ENCODE peak calls at places on chromosome X, in four cellular contexts. H is IMR-90, R is H1, C is mesendoderm. G is an unnamed sample.

GRCh38 chrX:7139202-7140081 is 8.1 kb upstream of the STS start:
- DNase-seq in H (peak; percentile 92), R (no peak), C (no peak), G (no peak)

GRCh38 chrX:136192839-136193414 is 45.6 kb downstream of the FHL1 start:
- DNase-seq in H (peak; percentile 68), R (no peak), C (no peak), G (no peak)

GRCh38 chrX:16946361-16946964 is at the start of gene REPS2:
- DNase-seq in H (peak; percentile 18), R (peak; percentile 49), C (peak; percentile 82), G (peak; percentile 96)

GRCh38 chrX:34877451-34877850 is 65.1 kb upstream of the FAM47B start:
- DNase-seq in H (peak; percentile 59), R (no peak), C (no peak), G (no peak)

GRCh38 chrX:155949098-155949497 is 48.4 kb upstream of the IL9R start:
- DNase-seq in H (no peak), R (no peak), C (no peak), G (no peak)

GRCh38 chrX:71291381-71291780 is 7.9 kb downstream of the NONO start:
- DNase-seq in H (peak; percentile 35), R (no peak), C (no peak), G (no peak)

GRCh38 chrX:106201502-106202178 is 33.5 kb downstream of the PWWP3B start:
- DNase-seq in H (no peak), R (peak; percentile 3), C (peak; percentile 73), G (peak; percentile 69)

GRCh38 chrX:135185795-135186443 is 14.7 kb upstream of the CT55 start:
- DNase-seq in H (peak; percentile 46), R (peak; percentile 25), C (peak; percentile 77), G (peak; percentile 59)

GRCh38 chrX:13669246-13669689 is 16.3 kb downstream of the TCEANC start:
- DNase-seq in H (peak; percentile 99), R (no peak), C (no peak), G (no peak)

GRCh38 chrX:112826020-112826419 is 14.6 kb downstream of the AMOT start:
- DNase-seq in H (peak; percentile 49), R (no peak), C (no peak), G (no peak)

GRCh38 chrX:151458824-151459223 is 61.8 kb downstream of the VMA21 start:
- DNase-seq in H (peak; percentile 0), R (no peak), C (peak; percentile 86), G (no peak)

GRCh38 chrX:72270316-72270866 is 6.7 kb downstream of the RPS4X start:
- DNase-seq in H (no peak), R (no peak), C (no peak), G (no peak)

GRCh38 chrX:2401201-2401589 is 99.6 kb downstream of the DHRSX start:
- DNase-seq in H (no peak), R (no peak), C (no peak), G (no peak)

GRCh38 chrX:149513713-149514427 is 8.8 kb upstream of the IDS start:
- DNase-seq in H (peak; percentile 21), R (no peak), C (no peak), G (no peak)

GRCh38 chrX:47502591-47503222 is 19.7 kb upstream of the ZNF41 start:
- DNase-seq in H (peak; percentile 61), R (no peak), C (no peak), G (no peak)

GRCh38 chrX:98357146-98357545 is 1473.4 kb downstream of the RPA4 start:
- DNase-seq in H (no peak), R (no peak), C (no peak), G (no peak)

DNA sequence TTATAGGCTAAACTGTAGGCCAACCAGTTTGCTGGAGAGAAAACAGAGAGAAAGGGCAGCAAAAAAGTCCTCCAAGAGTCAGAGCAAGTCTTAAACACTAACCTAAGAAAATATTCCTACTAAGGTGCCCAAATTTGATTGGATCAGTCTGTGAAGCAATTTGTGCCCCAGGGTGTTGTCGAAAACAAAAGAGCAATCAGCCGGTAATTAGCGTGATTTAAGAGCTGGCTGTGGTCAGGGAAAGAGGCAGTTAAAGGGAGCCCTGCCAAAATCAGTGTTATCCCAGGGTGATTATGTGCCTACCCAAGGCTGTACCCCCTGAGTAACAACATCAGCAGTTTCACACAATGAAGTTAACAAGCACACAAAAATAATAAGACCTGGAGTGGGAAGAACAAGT is 6.4 kb upstream of the BRWD3 start:
- DNase-seq in H (no peak), R (no peak), C (peak; percentile 59), G (no peak)
- H4K5ac ChIP-seq in H (no peak overlapping the region), R (no peak overlapping the region), C (no peak overlapping the region), G (no peak overlapping the region)

GRCh38 chrX:41556958-41557357 is 109.8 kb downstream of the NYX start:
- DNase-seq in H (no peak), R (no peak), C (no peak), G (no peak)
- H4K5ac ChIP-seq in H (no peak overlapping the region), R (no peak overlapping the region), C (no peak overlapping the region), G (no peak overlapping the region)

GRCh38 chrX:154411322-154411980 is at the start of gene TAFAZZIN:
- DNase-seq in H (peak; percentile 52), R (no peak), C (peak; percentile 63), G (peak; percentile 64)
- H4K5ac ChIP-seq in H (peak within 1 kb of the TSS; percentile 85), R (peak within 1 kb of the TSS; percentile 88), C (no peak within 1 kb of the TSS), G (no peak within 1 kb of the TSS)

GRCh38 chrX:129958814-129959492 is 23.5 kb upstream of the BCORL1 start:
- DNase-seq in H (peak; percentile 24), R (no peak), C (no peak), G (no peak)
- H4K5ac ChIP-seq in H (no peak overlapping the region), R (no peak overlapping the region), C (no peak overlapping the region), G (no peak overlapping the region)

G was measured in H9.